ENCODE peak calls at places on chromosome 20, in five cellular contexts. E is T follicular helper cell, K is cardiac fibroblast, M is nucleus accumbens, C is glutamatergic neuron. G is an unnamed sample.
A peak's percentile ranks its signal among the peaks of the same experiment; 100 is the strongest.

GRCh38 chr20:31551163-31551562 is 36.9 kb downstream of the HM13 start:
- DNase-seq in C (no peak), K (no peak), E (no peak), M (no peak), G (no peak)

GRCh38 chr20:24470782-24471582 is 1.6 kb downstream of the SYNDIG1 start:
- DNase-seq in K (no peak), C (no peak), E (no peak), M (no peak), G (no peak)

GRCh38 chr20:49497217-49497560 is 14.7 kb upstream of the KCNB1 start:
- DNase-seq in E (no peak), C (no peak), K (peak; percentile 39), M (no peak), G (no peak)

GRCh38 chr20:16712541-16712947 is 17.3 kb upstream of the SNRPB2 start:
- DNase-seq in C (no peak), M (no peak), K (no peak), E (no peak), G (no peak)

GRCh38 chr20:19882446-19882845 is 124.4 kb downstream of the RIN2 start:
- DNase-seq in M (no peak), C (no peak), K (no peak), E (no peak), G (no peak)

GRCh38 chr20:51562334-51563140 is 20.0 kb upstream of the NFATC2 start:
- DNase-seq in C (peak; percentile 59), M (peak; percentile 72), K (peak; percentile 97), E (no peak), G (no peak)

GRCh38 chr20:63737690-63737939 is 1.2 kb downstream of the LIME1 start:
- DNase-seq in E (no peak), M (no peak), C (no peak), K (no peak), G (no peak)

GRCh38 chr20:5390719-5391118 is 74.0 kb upstream of the PROKR2 start:
- DNase-seq in K (no peak), M (no peak), C (peak; percentile 28), E (no peak), G (no peak)

GRCh38 chr20:37315293-37316110 is 26.0 kb downstream of the MANBAL start:
- DNase-seq in C (no peak), M (no peak), K (peak; percentile 84), E (no peak), G (no peak)

GRCh38 chr20:20037960-20038359 is 14.3 kb downstream of the CRNKL1 start:
- DNase-seq in K (peak; percentile 65), E (no peak), M (no peak), C (no peak), G (no peak)

GRCh38 chr20:45873409-45874116 is 7.5 kb upstream of the ZSWIM1 start:
- DNase-seq in E (no peak), C (no peak), K (no peak), M (no peak), G (no peak)

GRCh38 chr20:51802170-51802745 is at the start of gene SALL4:
- DNase-seq in E (no peak), K (no peak), M (no peak), C (peak; percentile 75), G (no peak)

GRCh38 chr20:19433371-19434316 is 221.2 kb downstream of the SLC24A3 start:
- DNase-seq in M (no peak), C (no peak), E (no peak), K (peak; percentile 48), G (no peak)

GRCh38 chr20:4730782-4731181 is 9.1 kb downstream of the PRND start:
- DNase-seq in K (peak; percentile 24), M (no peak), C (no peak), E (no peak), G (no peak)

GRCh38 chr20:8787090-8787489 is 281.8 kb upstream of the PLCB4 start:
- DNase-seq in M (no peak), E (no peak), K (no peak), C (no peak), G (no peak)

G was measured in activated T-helper 1 cell treated with anti-CD3 and anti-CD28 coated beads, Interleukin-2, amount 50 U/mL, for 16 hours.